ENCODE peak calls at places on chromosomes 12 and 14, in four cellular contexts. F is GM23338; K is CD8-positive, alpha-beta T cell; A is A549. O is an unnamed sample.

GRCh38 chr14:61360796-61361526 is 39.6 kb downstream of the PRKCH start:
- DNase-seq in F (no peak), K (no peak), A (no peak), O (no peak)

GRCh38 chr12:53101931-53102781 is 1.1 kb upstream of the SOAT2 start:
- DNase-seq in F (no peak), K (no peak), A (no peak), O (no peak)

GRCh38 chr12:116880817-116881324 is 370 bp downstream of the HRK start:
- DNase-seq in F (peak; percentile 81), K (no peak), A (peak; percentile 63), O (peak; percentile 20)

GRCh38 chr12:1803736-1804135 is 16.6 kb upstream of the LRTM2 start:
- DNase-seq in F (no peak), K (no peak), A (no peak), O (no peak)

GRCh38 chr12:28177862-28178261 is 12.4 kb upstream of the CCDC91 start:
- DNase-seq in F (no peak), K (no peak), A (no peak), O (no peak)

GRCh38 chr12:121182222-121182896 is 27.6 kb upstream of the P2RX4 start:
- DNase-seq in F (no peak), K (no peak), A (no peak), O (no peak)

GRCh38 chr14:105059035-105059916 is 6.0 kb downstream of the GPR132 start:
- DNase-seq in F (peak; percentile 48), K (peak; percentile 93), A (no peak), O (peak; percentile 61)

GRCh38 chr12:49603721-49604120 is 1.7 kb downstream of the FAM186B start:
- DNase-seq in F (no peak), K (no peak), A (no peak), O (no peak)

GRCh38 chr14:84458881-84459280 is 1071.1 kb upstream of the FLRT2 start:
- DNase-seq in F (no peak), K (no peak), A (no peak), O (no peak)

GRCh38 chr12:105915997-105916697 is 222.6 kb downstream of the NUAK1 start:
- DNase-seq in F (no peak), K (no peak), A (no peak), O (no peak)

GRCh38 chr14:101078105-101078891 is 174.8 kb upstream of the RTL1 start:
- DNase-seq in F (no peak), K (no peak), A (no peak), O (no peak)

GRCh38 chr12:128259556-128260070 is 7.4 kb upstream of the TMEM132C start:
- DNase-seq in F (peak; percentile 41), K (no peak), A (no peak), O (no peak)

GRCh38 chr14:99601301-99601945 is 2.6 kb downstream of the CCDC85C start:
- DNase-seq in F (no peak), K (no peak), A (no peak), O (no peak)

GRCh38 chr12:62260733-62261683 is 804 bp downstream of the USP15 start:
- DNase-seq in F (peak; percentile 42), K (peak; percentile 63), A (peak; percentile 21), O (peak; percentile 63)

GRCh38 chr12:120404271-120404670 is 33.6 kb upstream of the COX6A1 start:
- DNase-seq in F (peak; percentile 35), K (no peak), A (no peak), O (no peak)

GRCh38 chr12:6132496-6132895 is 8.0 kb upstream of the VWF start:
- DNase-seq in F (no peak), K (no peak), A (no peak), O (no peak)

GRCh38 chr12:108301346-108301745 is 37.8 kb downstream of the CMKLR1 start:
- DNase-seq in F (no peak), K (no peak), A (no peak), O (no peak)

GRCh38 chr12:50040657-50041056 is 15.4 kb upstream of the RACGAP1 start:
- DNase-seq in F (no peak), K (no peak), A (no peak), O (no peak)

GRCh38 chr14:67941456-67942018 is 122.0 kb downstream of the RAD51B start:
- DNase-seq in F (peak; percentile 32), K (no peak), A (no peak), O (no peak)

GRCh38 chr12:40446385-40446784 is 221.6 kb downstream of the LRRK2 start:
- DNase-seq in F (peak; percentile 52), K (no peak), A (peak; percentile 32), O (peak; percentile 2)

GRCh38 chr14:52032196-52032865 is 36.5 kb downstream of the NID2 start:
- DNase-seq in F (no peak), K (no peak), A (no peak), O (no peak)

GRCh38 chr12:31813305-31813704 is 84.5 kb upstream of the AMN1 start:
- DNase-seq in F (peak; percentile 71), K (no peak), A (no peak), O (no peak)

GRCh38 chr12:117069926-117070900 is 29.0 kb downstream of the TESC start:
- DNase-seq in F (no peak), K (no peak), A (no peak), O (no peak)

GRCh38 chr12:89461190-89461589 is 63.4 kb downstream of the GALNT4 start:
- DNase-seq in F (no peak), K (no peak), A (no peak), O (no peak)
- H3K4me3 ChIP-seq in F (no peak overlapping the region), K (no peak overlapping the region), A (no peak overlapping the region), O (no peak overlapping the region)

DNA sequence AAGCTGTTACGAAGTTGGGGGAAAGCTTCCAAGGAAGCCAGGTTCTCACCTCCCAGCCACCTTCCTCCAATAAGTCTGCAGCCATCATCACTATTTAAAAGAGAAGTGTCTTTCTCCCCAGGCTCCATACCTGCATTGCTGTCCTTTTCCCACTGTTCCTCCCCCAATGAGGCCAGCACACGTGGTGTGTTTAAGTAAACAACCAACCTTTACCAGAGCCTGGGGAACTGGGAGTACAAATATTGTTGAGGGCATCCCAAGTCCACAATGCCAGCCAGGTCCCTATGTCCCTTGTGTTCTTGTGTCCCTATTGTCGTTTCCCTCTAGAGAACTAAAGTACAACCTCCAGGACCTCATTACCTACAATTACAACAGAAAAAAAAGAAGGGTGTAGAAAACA is 49.2 kb upstream of the PNMA1 start:
- DNase-seq in F (no peak), K (no peak), A (no peak), O (no peak)
- H3K27ac ChIP-seq in F (no peak overlapping the region), K (no peak overlapping the region), A (peak overlapping the region; percentile 99), O (peak overlapping the region; percentile 90)

GRCh38 chr12:99847936-99848335 is 136.8 kb downstream of the ANKS1B start:
- DNase-seq in F (no peak), K (no peak), A (no peak), O (no peak)
- H3K4me3 ChIP-seq in F (no peak overlapping the region), K (no peak overlapping the region), A (no peak overlapping the region), O (no peak overlapping the region)

GRCh38 chr12:81181701-81182100 is 103.8 kb downstream of the ACSS3 start:
- DNase-seq in F (no peak), K (no peak), A (no peak), O (no peak)
- H3K27ac ChIP-seq in F (no peak overlapping the region), K (no peak overlapping the region), A (no peak overlapping the region), O (no peak overlapping the region)

DNA sequence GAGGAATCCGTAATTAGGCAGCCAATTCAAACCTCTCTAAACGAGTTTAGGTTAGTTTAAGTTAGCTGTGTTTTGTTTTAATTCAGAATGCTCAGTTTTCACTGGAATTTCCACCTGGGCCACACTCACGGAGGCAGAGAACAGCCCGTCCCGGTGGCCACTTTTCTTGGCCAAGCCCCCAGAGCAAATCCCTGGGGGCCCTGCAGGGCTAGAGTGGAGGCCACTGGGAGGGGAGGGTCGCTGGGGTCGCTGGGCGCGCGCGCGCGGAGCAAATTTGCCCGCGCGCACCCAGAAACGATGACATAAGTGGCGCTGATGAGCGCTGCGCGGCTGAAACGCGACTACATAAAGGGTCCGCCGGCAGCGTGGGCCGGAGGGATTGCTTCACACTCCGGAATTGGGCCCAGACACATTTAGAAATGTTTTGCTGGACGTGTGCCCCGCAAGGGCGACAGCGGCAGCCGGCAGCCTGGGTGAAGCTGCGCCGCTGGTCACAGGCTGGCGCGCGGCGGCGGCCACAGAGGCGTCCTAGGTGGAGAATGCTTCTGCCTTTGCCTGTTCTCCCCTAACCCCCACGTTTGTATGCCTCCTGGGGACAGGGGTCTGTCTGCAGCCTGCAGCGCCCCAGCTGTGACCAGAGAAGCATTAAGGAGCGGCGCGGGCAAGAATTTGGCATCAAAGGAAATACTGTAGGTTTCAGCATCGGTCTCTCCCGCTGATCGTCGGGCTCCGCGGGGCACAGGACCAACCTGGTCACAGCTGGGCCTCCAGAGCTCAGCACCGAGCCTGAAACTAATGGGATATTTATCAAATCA is 37.9 kb upstream of the TBX5 start:
- DNase-seq in F (peak; percentile 46), K (no peak), A (no peak), O (no peak)
- H3K4me3 ChIP-seq in F (peak overlapping the region; percentile 30), K (no peak overlapping the region), A (no peak overlapping the region), O (no peak overlapping the region)

O was measured in CD4-positive, CD25-positive, alpha-beta regulatory T cell.